ENCODE peak calls at places on chromosome 12, in five cellular contexts. Z is GM06990, Q is PC-3, B is fibroblast of lung, X is AG04450. K is an unnamed sample.

GRCh38 chr12:109461846-109462766 is 15.0 kb downstream of the KCTD10 start:
- DNase-seq in Z (no peak), X (peak), B (peak), Q (peak), K (peak)

GRCh38 chr12:15289192-15289591 is 33.1 kb upstream of the PTPRO start:
- DNase-seq in Q (no peak), Z (peak), X (no peak), B (no peak), K (no peak)

GRCh38 chr12:94770397-94770759 is 120.0 kb upstream of the TMCC3 start:
- DNase-seq in Q (no peak), X (no peak), B (no peak), Z (no peak), K (no peak)

GRCh38 chr12:41965996-41966395 is 178.7 kb downstream of the GXYLT1 start:
- DNase-seq in B (no peak), Q (peak), Z (no peak), X (no peak), K (no peak)

GRCh38 chr12:23891115-23891514 is 58.4 kb downstream of the SOX5 start:
- DNase-seq in Z (peak), X (no peak), B (no peak), Q (no peak), K (no peak)

GRCh38 chr12:111359231-111359913 is 9.5 kb downstream of the PHETA1 start:
- DNase-seq in Z (no peak), Q (no peak), B (no peak), X (no peak), K (no peak)

GRCh38 chr12:92927436-92928116 is 1.5 kb downstream of the EEA1 start:
- DNase-seq in X (no peak), B (peak), Z (peak), Q (peak), K (no peak)

GRCh38 chr12:81167694-81168093 is 89.8 kb downstream of the ACSS3 start:
- DNase-seq in Q (peak), X (no peak), B (no peak), Z (no peak), K (no peak)

GRCh38 chr12:57611116-57611809 is at the start of gene ARHGEF25:
- DNase-seq in B (peak), Q (peak), X (no peak), Z (peak), K (no peak)

GRCh38 chr12:64058541-64059321 is 163.4 kb downstream of the KICS2 start:
- DNase-seq in Z (no peak), B (no peak), Q (no peak), X (no peak), K (no peak)

GRCh38 chr12:4271433-4272013 is 2.0 kb upstream of the CCND2 start:
- DNase-seq in Q (no peak), Z (peak), X (no peak), B (no peak), K (no peak)

GRCh38 chr12:80187660-80188090 is 88.3 kb downstream of the OTOGL start:
- DNase-seq in Q (peak), X (no peak), B (peak), Z (no peak), K (no peak)

GRCh38 chr12:57545809-57546437 is 1.1 kb downstream of the DCTN2 start:
- DNase-seq in Z (no peak), B (no peak), X (no peak), Q (peak), K (no peak)

GRCh38 chr12:132560831-132561783 is 49.3 kb downstream of the LRCOL1 start:
- DNase-seq in B (peak), Z (peak), X (peak), Q (peak), K (no peak)

GRCh38 chr12:120940799-120941198 is 36.6 kb upstream of the SPPL3 start:
- DNase-seq in X (no peak), Z (no peak), Q (no peak), B (peak), K (no peak)

GRCh38 chr12:5912437-5913334 is 32.4 kb downstream of the ANO2 start:
- DNase-seq in X (no peak), Z (no peak), B (no peak), Q (peak), K (no peak)
- TF ChIP-seq CTCF in X (peak), Z (peak), B (no peak), Q (peak), K (peak)

DNA sequence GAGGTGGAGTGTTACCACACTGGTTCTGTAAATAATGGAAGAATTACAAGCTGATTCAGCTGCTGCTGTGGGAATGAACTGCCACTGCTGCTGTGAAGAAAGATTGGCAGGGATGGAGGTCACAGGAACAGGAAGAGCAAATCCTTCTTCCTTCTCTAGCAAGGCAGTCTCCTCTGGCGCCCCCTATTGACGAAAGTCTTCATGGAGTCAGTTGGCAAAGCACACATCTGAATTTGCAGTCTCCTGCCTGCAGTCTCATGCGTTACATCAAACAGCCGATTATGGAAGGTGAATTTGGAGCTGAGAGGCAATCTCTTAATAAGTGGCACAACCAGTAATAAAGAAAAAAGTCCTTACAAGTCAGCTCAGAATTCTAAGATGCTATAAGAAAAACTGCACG is 106.0 kb upstream of the TMTC1 start:
- DNase-seq in Q (peak), Z (no peak), X (no peak), B (peak), K (no peak)
- TF ChIP-seq CTCF in Q (peak), Z (peak), X (peak), B (peak), K (no peak)

GRCh38 chr12:54725233-54725843 is 77.2 kb upstream of the DCD start:
- DNase-seq in Q (peak), B (peak), X (no peak), Z (no peak), K (no peak)
- TF ChIP-seq CTCF in Q (peak), B (peak), X (peak), Z (peak), K (peak)

DNA sequence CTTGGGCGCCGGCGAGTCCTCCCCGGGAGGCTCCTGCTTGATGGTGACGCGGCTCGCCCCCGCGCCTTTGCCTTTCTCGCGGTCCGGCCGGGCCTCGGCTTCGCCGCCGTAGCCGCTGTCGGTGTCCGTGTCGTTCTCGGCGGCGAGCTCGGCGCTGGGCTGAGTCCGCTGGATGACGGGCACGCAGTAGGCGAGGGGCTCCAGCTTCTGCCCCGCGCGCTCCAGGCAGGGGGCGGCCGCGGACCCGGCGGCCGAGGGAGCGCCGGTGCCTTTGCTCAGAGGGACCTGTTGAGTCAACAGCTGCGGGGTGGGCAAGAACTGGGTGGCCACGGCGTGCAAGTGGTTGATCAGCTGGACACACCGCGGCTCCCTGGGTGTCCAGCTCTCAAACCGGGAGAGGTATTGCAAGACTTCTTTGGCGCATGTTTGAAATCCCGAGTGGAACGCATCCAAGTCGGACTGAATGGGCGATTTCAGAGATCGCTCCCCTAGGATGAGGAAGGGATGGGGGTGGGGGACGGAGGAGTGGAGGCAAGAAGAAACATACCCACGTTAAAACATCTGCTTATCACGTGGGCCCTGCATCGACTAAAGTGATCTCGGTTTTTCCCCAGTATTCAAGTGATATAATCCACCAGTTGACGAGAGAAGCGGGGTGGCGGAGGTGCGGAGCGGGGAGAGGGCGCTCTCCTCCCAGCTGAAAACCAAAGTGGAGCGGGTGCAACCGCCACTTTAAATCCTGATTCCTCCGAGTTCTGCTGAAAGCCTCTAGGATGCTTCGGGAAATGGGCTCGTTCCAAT is 2.0 kb downstream of the BHLHE41 start:
- DNase-seq in Z (peak), Q (peak), X (no peak), B (peak), K (no peak)
- TF ChIP-seq CTCF in Z (peak), Q (peak), X (peak), B (peak), K (peak)

GRCh38 chr12:46267618-46268348 is 1.1 kb downstream of the SLC38A1 start:
- DNase-seq in Z (peak), B (peak), Q (peak), X (no peak), K (no peak)

GRCh38 chr12:46269429-46270241 is 792 bp upstream of the SLC38A1 start:
- DNase-seq in Q (peak), X (no peak), Z (peak), B (no peak), K (no peak)

GRCh38 chr12:46266869-46267617 is 1.8 kb downstream of the SLC38A1 start:
- DNase-seq in B (peak), Z (peak), Q (peak), X (no peak), K (no peak)

GRCh38 chr12:46268349-46268616 is 560 bp downstream of the SLC38A1 start:
- DNase-seq in Z (no peak), Q (no peak), X (no peak), B (no peak), K (no peak)

GRCh38 chr12:46268617-46269428 is at the start of gene SLC38A1:
- DNase-seq in B (peak), Z (peak), X (no peak), Q (peak), K (no peak)
- TF ChIP-seq CTCF in B (no peak), Z (no peak), X (no peak), Q (no peak), K (no peak)

DNA sequence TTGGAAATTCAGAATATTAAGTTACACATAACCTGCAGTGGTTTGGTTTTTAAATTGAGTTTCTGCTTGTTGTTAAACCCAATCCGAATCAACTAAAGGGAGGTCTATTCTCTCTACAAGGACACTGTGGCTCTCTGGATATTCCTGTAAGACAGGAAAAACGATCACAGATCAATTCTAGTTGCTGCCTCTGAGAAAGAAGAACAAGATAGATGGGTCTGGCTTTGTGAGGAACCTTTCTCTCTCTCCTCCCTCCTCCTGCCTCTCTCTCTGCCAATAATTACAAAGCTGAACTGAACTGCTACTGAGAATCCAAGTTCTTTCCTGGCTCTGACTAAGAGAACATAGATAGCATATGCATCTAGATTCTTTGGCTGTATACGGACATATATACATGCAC is 27.6 kb downstream of the ETV6 start:
- DNase-seq in B (no peak), X (no peak), Z (no peak), Q (no peak), K (no peak)
- TF ChIP-seq CTCF in B (no peak), X (no peak), Z (no peak), Q (no peak), K (no peak)

GRCh38 chr12:113310489-113310888 is 24.4 kb downstream of the SLC8B1 start:
- DNase-seq in B (no peak), Q (peak), X (no peak), Z (no peak), K (no peak)
- TF ChIP-seq CTCF in B (no peak), Q (peak), X (peak), Z (peak), K (no peak)